ENCODE peak calls at places on chromosomes 5 and 9, in ten cellular contexts. U is fibroblast of the aortic adventitia, B is OCI-LY7, Y is AG10803, Z is mammary epithelial cell, N is fibroblast of villous mesenchyme, S is fibroblast of mammary gland, J is fibroblast of pulmonary artery, A is pancreas, Q is thyroid gland. V is an unnamed sample.

GRCh38 chr9:136799079-136799853 is 3.1 kb downstream of the CCDC183 start:
- DNase-seq in S (no peak), B (no peak), Z (no peak), Q (peak), A (peak), N (no peak), J (no peak), U (no peak), Y (no peak), V (no peak)

GRCh38 chr5:106876665-106877194 is 794.0 kb downstream of the EFNA5 start:
- DNase-seq in U (no peak), Y (no peak), S (peak), N (no peak), J (no peak), Z (peak), B (peak), Q (no peak), A (no peak), V (no peak)

GRCh38 chr9:35570709-35571108 is 34.4 kb upstream of the TESK1 start:
- DNase-seq in Z (no peak), A (no peak), Y (no peak), B (peak), J (no peak), U (no peak), Q (no peak), S (no peak), N (no peak), V (no peak)

GRCh38 chr5:5473224-5473623 is 50.7 kb downstream of the ICE1 start:
- DNase-seq in A (no peak), Z (peak), J (peak), U (peak), S (peak), B (no peak), Y (peak), Q (no peak), N (peak), V (no peak)

GRCh38 chr5:95812100-95812472 is 10.4 kb downstream of the GLRX start:
- DNase-seq in A (no peak), U (peak), B (no peak), Z (no peak), N (peak), J (peak), Q (peak), Y (no peak), S (peak), V (no peak)

GRCh38 chr5:9194509-9194908 is 351.4 kb downstream of the SEMA5A start:
- DNase-seq in Q (no peak), S (peak), B (no peak), A (no peak), U (peak), N (no peak), Z (no peak), J (peak), Y (peak), V (peak)

GRCh38 chr9:110444911-110445310 is 107.2 kb upstream of the TXNDC8 start:
- DNase-seq in J (peak), Q (no peak), N (peak), S (peak), Z (peak), B (no peak), Y (peak), A (no peak), U (peak), V (peak)

GRCh38 chr5:103075442-103075841 is 44.5 kb downstream of the GIN1 start:
- DNase-seq in U (no peak), N (no peak), Y (no peak), B (no peak), Q (no peak), J (no peak), A (no peak), Z (no peak), S (no peak), V (no peak)

GRCh38 chr5:57986746-57987145 is 473.1 kb downstream of the PLK2 start:
- DNase-seq in Q (no peak), Y (peak), J (peak), N (no peak), U (peak), B (no peak), S (peak), Z (peak), A (no peak), V (peak)

GRCh38 chr5:176700239-176700847 is 53.1 kb downstream of the TSPAN17 start:
- DNase-seq in U (no peak), J (peak), N (peak), B (peak), Y (no peak), Z (no peak), A (no peak), Q (no peak), S (no peak), V (no peak)

GRCh38 chr9:105967798-105968197 is 273.5 kb downstream of the TMEM38B start:
- DNase-seq in N (no peak), U (no peak), Y (no peak), J (no peak), A (no peak), S (no peak), Z (no peak), Q (no peak), B (peak), V (no peak)

GRCh38 chr5:14261237-14261636 is 118.1 kb downstream of the TRIO start:
- DNase-seq in U (no peak), N (peak), Q (no peak), B (peak), J (no peak), S (no peak), Y (no peak), Z (no peak), A (no peak), V (no peak)

GRCh38 chr5:14260637-14261036 is 117.5 kb downstream of the TRIO start:
- DNase-seq in N (no peak), Y (no peak), J (no peak), Q (no peak), B (no peak), Z (no peak), U (no peak), A (no peak), S (no peak), V (no peak)

GRCh38 chr5:14256756-14257393 is 113.7 kb downstream of the TRIO start:
- DNase-seq in S (no peak), A (no peak), U (no peak), J (no peak), N (no peak), Z (no peak), Q (no peak), B (no peak), Y (no peak), V (no peak)

GRCh38 chr5:14257995-14258403 is 114.9 kb downstream of the TRIO start:
- DNase-seq in A (no peak), N (no peak), Z (no peak), Q (no peak), J (no peak), S (no peak), B (no peak), U (no peak), Y (no peak), V (no peak)

DNA sequence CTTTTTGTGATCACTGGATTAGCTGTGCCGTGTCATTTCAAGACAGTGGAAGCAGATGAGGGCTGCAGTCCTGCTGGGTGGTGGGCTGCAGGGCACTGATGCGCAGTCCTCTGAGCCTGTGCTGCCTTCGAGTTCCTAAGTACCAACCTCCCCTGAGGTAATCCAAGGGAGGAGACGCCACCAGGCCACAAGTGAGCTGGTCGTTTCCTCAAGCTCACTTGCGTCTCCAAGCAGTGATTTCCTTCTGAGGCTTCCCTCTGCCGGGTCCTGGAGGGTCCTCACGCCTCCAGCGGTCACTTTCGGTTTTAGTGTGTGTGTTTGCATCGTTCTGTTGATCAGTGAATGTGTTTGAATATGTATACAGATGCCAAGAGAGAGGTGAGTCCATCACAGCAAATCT is 115.7 kb downstream of the TRIO start:
- DNase-seq in J (no peak), B (no peak), U (no peak), S (no peak), N (peak), Q (no peak), A (no peak), Z (no peak), Y (no peak), V (peak)
- TF ChIP-seq CTCF in J (no peak), B (no peak), U (no peak), S (no peak), N (peak), Q (no peak), A (no peak), Z (no peak), Y (no peak), V (peak)

GRCh38 chr5:66987540-66987939 is 209.1 kb downstream of the CD180 start:
- DNase-seq in Q (no peak), Z (no peak), Y (no peak), S (no peak), J (no peak), B (no peak), A (no peak), U (no peak), N (no peak), V (no peak)

GRCh38 chr5:66989781-66990180 is 206.8 kb downstream of the CD180 start:
- DNase-seq in Q (no peak), J (no peak), U (no peak), Z (peak), B (no peak), N (no peak), Y (no peak), A (no peak), S (no peak), V (no peak)

GRCh38 chr5:66987126-66987525 is 209.5 kb downstream of the CD180 start:
- DNase-seq in Z (no peak), N (no peak), U (peak), B (no peak), Y (no peak), J (peak), A (no peak), Q (no peak), S (peak), V (peak)

GRCh38 chr5:66989286-66989685 is 207.3 kb downstream of the CD180 start:
- DNase-seq in Q (peak), Z (peak), J (no peak), N (no peak), B (no peak), S (no peak), U (no peak), A (no peak), Y (peak), V (peak)

GRCh38 chr5:66987949-66988838 is 208.4 kb downstream of the CD180 start:
- DNase-seq in Q (no peak), U (peak), Y (peak), S (peak), Z (no peak), N (peak), A (no peak), B (peak), J (peak), V (peak)
- H3K4me3 ChIP-seq in Q (no peak), U (no peak), Y (no peak), S (no peak), Z (no peak), N (no peak), A (no peak), B (no peak), J (no peak), V (no peak)

DNA sequence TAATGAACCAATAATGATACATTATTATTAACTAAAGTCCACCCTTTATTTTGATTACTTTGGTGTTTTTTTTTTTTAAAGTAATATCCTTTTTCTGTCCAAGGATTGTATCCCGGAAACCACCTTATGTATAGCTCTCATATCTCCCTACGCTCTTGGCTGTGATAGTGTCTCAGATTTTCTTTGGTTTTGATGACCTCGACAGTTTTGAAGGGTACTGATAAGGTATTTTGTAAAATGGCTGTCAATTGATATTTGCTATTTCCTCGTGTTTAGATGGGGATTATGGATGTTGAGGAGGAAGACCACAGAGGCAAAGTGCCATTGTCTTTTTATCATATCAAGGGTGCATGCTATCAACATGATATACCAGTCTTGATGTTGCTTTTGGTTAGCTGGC is 259.0 kb downstream of the SGCD start:
- DNase-seq in Q (no peak), A (no peak), S (no peak), B (no peak), N (no peak), J (no peak), U (no peak), Y (no peak), Z (no peak), V (no peak)
- TF ChIP-seq CTCF in Q (no peak), A (no peak), S (no peak), B (no peak), N (no peak), J (no peak), U (no peak), Y (no peak), Z (no peak), V (no peak)

DNA sequence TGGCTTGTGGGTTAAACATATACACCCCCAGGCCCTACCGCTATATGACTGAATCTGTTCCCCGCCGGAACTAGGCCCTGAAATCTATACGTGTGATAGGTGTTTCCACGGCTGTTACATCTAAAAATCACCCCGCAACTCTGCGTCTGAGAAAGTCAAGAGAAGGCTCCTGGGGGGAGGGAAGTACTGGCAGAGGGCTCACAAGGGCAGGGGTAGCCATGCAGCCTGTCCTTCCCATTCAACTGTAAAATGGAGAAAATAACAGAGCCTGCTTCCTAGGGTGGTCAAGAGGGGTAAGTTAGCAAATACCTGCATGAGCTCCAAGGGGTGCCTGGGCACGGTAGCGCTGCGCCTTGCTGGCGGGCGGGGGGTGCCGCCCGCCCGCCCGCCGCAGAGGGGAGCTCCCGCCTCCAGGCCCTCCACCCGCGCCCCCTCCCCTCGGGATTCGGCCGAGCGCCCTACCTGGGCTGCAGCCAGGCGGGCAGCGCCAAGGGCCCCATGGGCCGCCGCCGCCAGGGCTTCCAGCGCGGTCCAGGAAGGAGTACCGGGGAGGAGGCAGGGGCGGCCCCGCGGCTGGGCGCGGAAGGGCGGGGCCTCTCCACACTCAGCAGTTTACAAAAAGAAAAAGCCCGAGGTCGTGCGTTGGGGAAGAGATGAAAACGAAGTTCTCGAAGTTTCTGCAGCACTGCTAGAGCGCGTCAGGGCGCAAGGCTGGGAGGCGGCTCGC is at the start of gene HACD4:
- DNase-seq in J (peak), S (peak), A (peak), N (peak), Y (peak), Q (peak), Z (peak), B (no peak), U (peak), V (peak)
- H3K4me3 ChIP-seq in J (peak), S (peak), A (peak), N (peak), Y (peak), Q (peak), Z (no peak), B (no peak), U (peak), V (peak)

GRCh38 chr5:147450596-147450995 is 59.3 kb downstream of the DPYSL3 start:
- DNase-seq in J (no peak), Q (no peak), S (no peak), B (no peak), N (no peak), Y (no peak), Z (no peak), A (no peak), U (no peak), V (no peak)
- TF ChIP-seq CTCF in J (no peak), Q (no peak), S (peak), B (peak), N (no peak), Y (peak), Z (no peak), A (no peak), U (no peak), V (peak)

DNA sequence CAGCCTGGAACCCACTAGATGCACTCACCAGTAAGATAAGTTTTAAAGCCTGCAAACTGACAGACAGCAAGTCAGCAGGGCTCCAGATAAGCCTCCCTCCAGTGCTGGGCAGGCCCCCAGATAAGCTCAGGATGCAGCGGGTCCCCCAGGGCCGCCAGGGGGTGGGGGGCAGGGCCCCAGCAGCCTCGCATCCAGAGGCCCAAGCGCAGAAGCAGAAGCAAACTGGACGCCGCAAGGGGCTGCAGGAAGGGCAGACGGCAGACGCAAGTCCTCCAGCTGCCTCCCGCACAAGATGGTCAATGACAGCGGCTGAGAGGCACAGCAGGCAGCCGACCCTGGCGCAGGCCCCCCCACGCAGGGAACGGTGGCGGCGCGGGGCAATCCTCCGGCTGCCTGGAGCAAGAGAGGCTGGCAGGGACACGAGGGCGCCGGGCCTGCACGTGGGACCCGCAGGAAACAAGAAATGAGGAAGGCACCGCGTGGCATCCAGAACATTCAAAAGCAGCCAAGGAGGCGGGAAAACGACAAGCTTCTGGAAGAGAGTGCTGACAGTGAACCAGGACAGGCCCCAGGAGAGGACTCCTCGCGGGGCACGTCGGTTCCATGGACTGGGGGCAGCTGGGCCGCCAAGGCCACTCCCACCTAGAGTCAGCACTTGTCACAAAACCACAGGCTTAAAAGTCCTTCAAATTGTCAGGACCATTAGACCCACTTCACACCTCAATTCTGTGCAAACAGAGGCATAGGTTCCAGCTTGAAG is 49.8 kb downstream of the ROR2 start:
- DNase-seq in S (peak), B (no peak), J (no peak), N (peak), A (no peak), U (no peak), Q (peak), Z (no peak), Y (no peak), V (no peak)
- H3K4me3 ChIP-seq in S (no peak), B (no peak), J (no peak), N (no peak), A (no peak), U (no peak), Q (no peak), Z (no peak), Y (no peak), V (no peak)

DNA sequence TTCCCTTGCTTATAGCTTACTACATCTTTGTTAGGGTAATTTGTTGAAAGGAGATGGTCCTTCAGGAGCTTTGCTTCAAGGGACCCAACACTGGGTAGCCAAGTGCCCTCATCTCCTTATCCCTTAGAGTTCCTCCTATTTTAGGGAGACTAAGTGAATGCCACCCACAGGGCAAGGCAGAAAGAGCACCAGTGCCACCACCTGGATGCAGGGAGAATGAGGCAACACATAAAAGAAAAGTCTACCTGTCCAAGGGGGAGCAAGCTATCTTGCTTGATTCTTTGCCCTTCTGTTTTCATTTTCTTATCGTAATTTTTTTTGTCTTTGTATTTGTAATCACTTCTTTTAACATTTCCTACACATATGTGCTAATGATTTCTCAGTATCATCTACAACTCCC is 205.5 kb downstream of the NPR3 start:
- DNase-seq in Z (peak), U (peak), J (peak), S (peak), Q (peak), Y (peak), N (peak), B (no peak), A (no peak), V (peak)
- TF ChIP-seq CTCF in Z (peak), U (peak), J (peak), S (peak), Q (peak), Y (peak), N (peak), B (peak), A (no peak), V (peak)

DNA sequence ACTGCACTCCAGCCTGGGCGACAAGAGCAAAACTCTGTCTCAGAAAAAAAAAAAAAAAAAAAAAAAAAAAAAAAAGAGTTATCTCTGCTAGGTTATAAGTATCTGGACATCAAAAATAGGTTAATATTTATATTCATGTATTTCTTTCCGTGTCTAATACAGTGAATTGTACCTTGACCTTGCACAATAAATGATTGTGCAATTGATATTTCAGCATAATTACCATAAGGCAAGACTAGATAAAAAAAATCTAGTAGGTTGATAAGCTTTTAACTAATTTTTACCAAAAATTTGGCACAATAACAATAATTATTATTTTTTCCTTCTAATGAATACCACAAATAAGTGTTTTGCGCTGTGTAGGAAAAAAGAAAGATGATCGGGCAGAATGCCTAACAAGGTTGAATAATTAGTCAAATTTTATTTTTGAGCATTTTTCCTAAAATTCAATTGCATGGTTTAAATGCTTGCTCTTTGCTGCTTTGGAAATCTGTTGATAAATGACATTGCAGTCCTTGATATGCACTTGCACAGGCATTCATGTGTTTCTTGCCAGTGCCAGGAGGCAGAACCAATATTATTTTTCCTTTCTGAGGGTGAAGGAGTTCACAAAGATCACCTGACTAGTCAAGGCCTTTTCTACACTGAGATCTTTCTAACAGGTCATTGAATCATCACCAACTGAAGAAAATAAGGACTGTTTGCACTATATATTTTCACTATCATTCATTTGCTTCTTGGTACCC is 127.5 kb downstream of the ARRDC3 start:
- DNase-seq in B (no peak), Y (no peak), Z (no peak), N (no peak), U (no peak), A (no peak), Q (peak), J (no peak), S (no peak), V (no peak)
- H3K4me3 ChIP-seq in B (no peak), Y (no peak), Z (no peak), N (no peak), U (no peak), A (no peak), Q (no peak), J (no peak), S (no peak), V (no peak)